ENCODE peak calls at places on chromosome 12, in six cellular contexts. N, D, B, R, S and P are unnamed samples.

GRCh38 chr12:6526766-6527525 is 7.4 kb upstream of the GAPDH start:
- DNase-seq in N (no peak), D (no peak), B (no peak), R (no peak), S (no peak), P (no peak)

GRCh38 chr12:81598205-81598604 is 160.9 kb downstream of the PPFIA2 start:
- DNase-seq in N (no peak), D (peak), B (no peak), R (no peak), S (no peak), P (no peak)

GRCh38 chr12:91053951-91054715 is 3.7 kb downstream of the KERA start:
- DNase-seq in N (no peak), D (no peak), B (no peak), R (peak), S (no peak), P (no peak)

GRCh38 chr12:114213055-114213561 is 192.8 kb downstream of the TBX5 start:
- DNase-seq in N (no peak), D (no peak), B (no peak), R (no peak), S (no peak), P (no peak)

GRCh38 chr12:66453837-66454236 is 151.5 kb downstream of the HELB start:
- DNase-seq in N (no peak), D (no peak), B (no peak), R (no peak), S (no peak), P (no peak)

GRCh38 chr12:102437511-102437910 is 42.9 kb downstream of the IGF1 start:
- DNase-seq in N (no peak), D (no peak), B (no peak), R (no peak), S (no peak), P (no peak)

GRCh38 chr12:88604646-88605045 is 24.4 kb upstream of the KITLG start:
- DNase-seq in N (no peak), D (no peak), B (no peak), R (no peak), S (no peak), P (no peak)

GRCh38 chr12:52566847-52567291 is 6.8 kb downstream of the KRT74 start:
- DNase-seq in N (no peak), D (no peak), B (no peak), R (no peak), S (no peak), P (no peak)

GRCh38 chr12:106924458-106924857 is 31.2 kb upstream of the TMEM263 start:
- DNase-seq in N (no peak), D (no peak), B (no peak), R (no peak), S (no peak), P (no peak)

GRCh38 chr12:117671734-117672133 is 297.1 kb downstream of the KSR2 start:
- DNase-seq in N (no peak), D (no peak), B (peak), R (no peak), S (no peak), P (peak)

GRCh38 chr12:93883436-93884154 is 206.4 kb downstream of the CRADD start:
- DNase-seq in N (no peak), D (no peak), B (no peak), R (no peak), S (no peak), P (no peak)

GRCh38 chr12:3797649-3798048 is 44.7 kb upstream of the CRACR2A start:
- DNase-seq in N (no peak), D (no peak), B (no peak), R (no peak), S (no peak), P (no peak)

GRCh38 chr12:2853626-2854025 is 3.2 kb downstream of the TEX52 start:
- DNase-seq in N (no peak), D (peak), B (peak), R (peak), S (no peak), P (peak)

GRCh38 chr12:12974211-12974610 is 22.2 kb upstream of the GPRC5D start:
- DNase-seq in N (no peak), D (no peak), B (no peak), R (no peak), S (no peak), P (no peak)

GRCh38 chr12:77932216-77932615 is 101.5 kb downstream of the NAV3 start:
- DNase-seq in N (no peak), D (no peak), B (no peak), R (no peak), S (no peak), P (no peak)

GRCh38 chr12:124720019-124720686 is 143.5 kb downstream of the SCARB1 start:
- DNase-seq in N (no peak), D (peak), B (no peak), R (no peak), S (no peak), P (no peak)

GRCh38 chr12:72448089-72448488 is 175.9 kb downstream of the TRHDE start:
- DNase-seq in N (no peak), D (no peak), B (no peak), R (no peak), S (no peak), P (no peak)

GRCh38 chr12:51955702-51956101 is 4.2 kb downstream of the ACVR1B start:
- DNase-seq in N (no peak), D (no peak), B (no peak), R (no peak), S (no peak), P (no peak)

GRCh38 chr12:132276720-132277373 is 52.5 kb downstream of the GALNT9 start:
- DNase-seq in N (no peak), D (no peak), B (no peak), R (no peak), S (no peak), P (no peak)

GRCh38 chr12:114691810-114692557 is 8.0 kb upstream of the TBX3 start:
- DNase-seq in N (no peak), D (no peak), B (peak), R (no peak), S (no peak), P (peak)

GRCh38 chr12:128381537-128381936 is 114.6 kb downstream of the TMEM132C start:
- DNase-seq in N (no peak), D (no peak), B (no peak), R (no peak), S (no peak), P (peak)

GRCh38 chr12:121697093-121697698 is 15.4 kb upstream of the TMEM120B start:
- DNase-seq in N (no peak), D (peak), B (no peak), R (no peak), S (no peak), P (peak)

GRCh38 chr12:45518516-45519235 is 210.8 kb upstream of the ARID2 start:
- DNase-seq in N (peak), D (no peak), B (no peak), R (no peak), S (no peak), P (no peak)

GRCh38 chr12:124684496-124684895 is 117.1 kb upstream of the NCOR2 start:
- DNase-seq in N (no peak), D (no peak), B (peak), R (no peak), S (no peak), P (no peak)

GRCh38 chr12:51028126-51028810 is 2.1 kb upstream of the SLC11A2 start:
- DNase-seq in N (no peak), D (peak), B (peak), R (peak), S (peak), P (peak)

GRCh38 chr12:122860052-122860853 is 25.0 kb downstream of the HIP1R start:
- DNase-seq in N (peak), D (peak), B (peak), R (peak), S (no peak), P (peak)

GRCh38 chr12:59087077-59087673 is 166.9 kb upstream of the LRIG3 start:
- DNase-seq in N (no peak), D (no peak), B (no peak), R (peak), S (no peak), P (no peak)

GRCh38 chr12:104693493-104693892 is 236.7 kb downstream of the CHST11 start:
- DNase-seq in N (no peak), D (no peak), B (no peak), R (no peak), S (no peak), P (no peak)

GRCh38 chr12:128918910-128919309 is 65.6 kb downstream of the GLT1D1 start:
- DNase-seq in N (no peak), D (no peak), B (no peak), R (no peak), S (no peak), P (no peak)

GRCh38 chr12:1919284-1919683 is 832 bp upstream of the CACNA2D4 start:
- DNase-seq in N (no peak), D (no peak), B (peak), R (no peak), S (no peak), P (no peak)

GRCh38 chr12:4714879-4715278 is 5.3 kb upstream of the GALNT8 start:
- DNase-seq in N (no peak), D (no peak), B (no peak), R (no peak), S (no peak), P (no peak)

GRCh38 chr12:50283924-50284236 is 560 bp upstream of the LIMA1 start:
- DNase-seq in N (no peak), D (no peak), B (peak), R (no peak), S (no peak), P (no peak)

GRCh38 chr12:22477166-22477893 is 67.0 kb downstream of the C2CD5 start:
- DNase-seq in N (no peak), D (no peak), B (no peak), R (no peak), S (no peak), P (no peak)

GRCh38 chr12:2834581-2835491 is at the start of gene NRIP2:
- DNase-seq in N (no peak), D (no peak), B (peak), R (no peak), S (no peak), P (peak)